ENCODE peak calls at places on chromosomes 12 and 14, in four cellular contexts. O is endothelial cell of umbilical vein, G is suprapubic skin, N is K562. C is an unnamed sample. For H3K27me3, the result is how much of the 10 kb centered on the place peaks cover.

GRCh38 chr14:68585690-68586089 is 207.2 kb downstream of the ZFP36L1 start:
- DNase-seq in O (no peak), G (no peak), N (no peak), C (no peak)

GRCh38 chr12:78566461-78566860 is 298.1 kb upstream of the SYT1 start:
- DNase-seq in O (no peak), G (no peak), N (no peak), C (no peak)

GRCh38 chr14:92987713-92988510 is 65.0 kb downstream of the CHGA start:
- DNase-seq in O (no peak), G (no peak), N (no peak), C (no peak)

GRCh38 chr14:26255213-26255612 is 342.6 kb downstream of the NOVA1 start:
- DNase-seq in O (peak), G (no peak), N (no peak), C (no peak)

GRCh38 chr12:95601626-95602025 is 50.4 kb upstream of the USP44 start:
- DNase-seq in O (no peak), G (no peak), N (no peak), C (no peak)

GRCh38 chr14:64363265-64363840 is 24.8 kb upstream of the MTHFD1 start:
- DNase-seq in O (peak), G (no peak), N (no peak), C (no peak)

GRCh38 chr14:24403294-24404013 is 4.7 kb downstream of the NYNRIN start:
- DNase-seq in O (peak), G (no peak), N (no peak), C (no peak)

GRCh38 chr12:117118838-117119591 is 19.8 kb upstream of the TESC start:
- DNase-seq in O (no peak), G (no peak), N (no peak), C (no peak)

GRCh38 chr14:52068741-52069616 is at the start of gene NID2:
- DNase-seq in O (peak), G (peak), N (peak), C (peak)

GRCh38 chr14:51129130-51129529 is 34.2 kb upstream of the TRIM9 start:
- DNase-seq in O (no peak), G (no peak), N (no peak), C (no peak)

GRCh38 chr12:71183018-71183417 is 25.2 kb upstream of the TSPAN8 start:
- DNase-seq in O (peak), G (no peak), N (no peak), C (no peak)

GRCh38 chr12:118336123-118336522 is 36.6 kb downstream of the TAOK3 start:
- DNase-seq in O (no peak), G (no peak), N (no peak), C (no peak)

GRCh38 chr12:51262758-51263177 is 7.4 kb downstream of the SMAGP start:
- DNase-seq in O (peak), G (peak), N (no peak), C (peak)

GRCh38 chr12:67689339-67689738 is 40.8 kb downstream of the DYRK2 start:
- DNase-seq in O (no peak), G (no peak), N (no peak), C (no peak)

GRCh38 chr12:75481774-75482173 is 1.2 kb downstream of the GLIPR1 start:
- DNase-seq in O (no peak), G (no peak), N (no peak), C (peak)

GRCh38 chr12:3600039-3600720 is 109.2 kb downstream of the PRMT8 start:
- DNase-seq in O (no peak), G (no peak), N (peak), C (no peak)

GRCh38 chr12:1309610-1310009 is 284.8 kb downstream of the FBXL14 start:
- DNase-seq in O (no peak), G (no peak), N (no peak), C (no peak)

GRCh38 chr14:92397140-92397815 is 74.3 kb downstream of the SLC24A4 start:
- DNase-seq in O (no peak), G (no peak), N (no peak), C (no peak)

GRCh38 chr12:93344876-93345275 is 32.8 kb upstream of the NUDT4 start:
- DNase-seq in O (peak), G (no peak), N (no peak), C (no peak)

GRCh38 chr14:82223276-82223675 is 689.6 kb upstream of the SEL1L start:
- DNase-seq in O (no peak), G (no peak), N (no peak), C (no peak)

GRCh38 chr12:84856156-84856900 is 56.3 kb downstream of the SLC6A15 start:
- DNase-seq in O (no peak), G (no peak), N (no peak), C (no peak)

GRCh38 chr14:63666326-63666725 is 24.7 kb upstream of the WDR89 start:
- DNase-seq in O (no peak), G (no peak), N (no peak), C (no peak)

GRCh38 chr12:62763827-62764226 is 171.1 kb downstream of the PPM1H start:
- DNase-seq in O (no peak), G (no peak), N (no peak), C (no peak)

GRCh38 chr12:46489951-46490388 is 117.4 kb upstream of the SLC38A2 start:
- DNase-seq in O (peak), G (no peak), N (no peak), C (no peak)

GRCh38 chr12:46491548-46491947 is 119.0 kb upstream of the SLC38A2 start:
- DNase-seq in O (peak), G (no peak), N (no peak), C (no peak)

GRCh38 chr12:46492471-46493351 is 120.1 kb upstream of the SLC38A2 start:
- DNase-seq in O (peak), G (no peak), N (no peak), C (no peak)

GRCh38 chr12:46493352-46494209 is 121.0 kb upstream of the SLC38A2 start:
- DNase-seq in O (peak), G (no peak), N (no peak), C (no peak)

GRCh38 chr12:46490635-46491034 is 118.1 kb upstream of the SLC38A2 start:
- DNase-seq in O (peak), G (no peak), N (no peak), C (no peak)
- TF ChIP-seq POLR2AphosphoS5 in O (no peak), G (no peak), N (no peak), C (no peak)

GRCh38 chr12:49198431-49199155 is 9.7 kb upstream of the TUBA1A start:
- DNase-seq in O (peak), G (no peak), N (no peak), C (no peak)
- H3K27me3 ChIP-seq in O (under half), G (under half), N (under half), C (under half)

DNA sequence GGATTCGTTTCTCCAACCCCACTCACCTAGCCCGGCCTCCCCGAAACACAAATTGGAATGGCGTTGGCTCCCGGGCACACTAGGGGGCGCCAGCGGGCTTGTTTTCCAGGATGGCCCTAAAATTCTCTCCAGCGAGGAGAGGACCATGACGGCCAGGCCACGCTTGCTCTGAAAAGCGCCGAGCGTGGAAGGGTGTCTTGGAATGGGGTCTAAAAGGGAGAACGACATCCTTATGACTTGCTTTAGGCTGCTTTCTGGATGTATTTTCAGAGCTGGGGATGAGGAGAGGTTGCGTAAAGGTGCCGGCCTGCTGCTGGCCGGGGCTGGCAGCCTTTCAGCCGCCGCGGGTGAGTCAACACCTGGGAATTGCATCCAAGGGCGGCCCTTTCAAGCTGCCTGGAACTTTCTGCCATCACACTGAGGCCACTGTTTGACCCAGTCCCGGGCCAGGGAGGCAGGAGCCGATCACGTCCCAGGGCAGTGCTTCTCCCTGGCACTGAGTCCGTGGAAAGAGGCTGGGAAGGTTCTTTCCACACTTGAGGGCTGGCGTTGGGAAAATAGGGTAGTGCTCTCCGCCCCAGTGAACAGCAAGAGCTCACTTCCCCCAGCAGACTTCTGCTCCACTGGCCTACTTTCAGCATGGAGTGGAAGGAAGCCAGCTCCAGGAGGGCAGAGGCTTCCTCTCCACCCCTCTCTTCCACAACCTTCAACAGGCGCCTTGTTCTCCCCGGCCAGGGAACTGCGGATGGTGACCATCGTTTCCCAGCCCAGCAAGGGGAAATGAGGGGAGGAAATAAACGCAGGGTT is 216.2 kb downstream of the TTC8 start:
- DNase-seq in O (peak), G (peak), N (peak), C (peak)
- TF ChIP-seq POLR2AphosphoS5 in O (peak), G (peak), N (no peak), C (peak)

GRCh38 chr14:99729991-99730875 is 46.1 kb downstream of the CYP46A1 start:
- DNase-seq in O (peak), G (peak), N (peak), C (peak)
- H3K27me3 ChIP-seq in O (under half), G (under half), N (under half), C (under half)

GRCh38 chr14:58565834-58566233 is 71.9 kb upstream of the DACT1 start:
- DNase-seq in O (no peak), G (no peak), N (peak), C (no peak)
- TF ChIP-seq POLR2AphosphoS5 in O (no peak), G (no peak), N (peak), C (no peak)

DNA sequence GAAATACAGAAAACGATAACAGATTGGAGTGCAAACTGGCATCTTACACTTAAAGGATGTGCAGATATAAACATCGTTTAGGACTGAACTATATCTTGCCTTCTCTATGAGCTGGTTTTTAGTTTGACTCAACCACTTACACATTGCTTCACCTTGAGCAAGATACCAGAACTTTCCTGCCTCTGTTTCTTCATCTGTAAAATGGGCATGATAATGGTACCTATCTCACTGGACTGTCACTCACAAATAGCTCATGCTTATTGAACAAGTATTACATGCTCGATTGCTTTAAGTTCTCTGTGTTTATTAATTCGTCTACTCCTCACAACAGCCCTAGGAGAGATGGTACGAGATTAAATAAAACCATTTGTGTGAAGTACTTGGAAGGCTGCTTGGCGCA is 7.7 kb downstream of the FZD10 start:
- DNase-seq in O (no peak), G (no peak), N (no peak), C (no peak)
- H3K27me3 ChIP-seq in O (under half), G (under half), N (under half), C (under half)

GRCh38 chr12:90543393-90543792 is 411.6 kb downstream of the CCER1 start:
- DNase-seq in O (peak), G (no peak), N (no peak), C (no peak)
- TF ChIP-seq POLR2AphosphoS5 in O (peak), G (no peak), N (no peak), C (no peak)

GRCh38 chr12:53935562-53936341 is 2.9 kb upstream of the HOXC13 start:
- DNase-seq in O (no peak), G (no peak), N (no peak), C (no peak)

GRCh38 chr12:53938276-53939140 is at the start of gene HOXC13:
- DNase-seq in O (no peak), G (peak), N (peak), C (no peak)

GRCh38 chr12:53937099-53937498 is 1.5 kb upstream of the HOXC13 start:
- DNase-seq in O (no peak), G (no peak), N (no peak), C (no peak)

GRCh38 chr12:53939141-53940108 is 794 bp downstream of the HOXC13 start:
- DNase-seq in O (no peak), G (no peak), N (no peak), C (no peak)

DNA sequence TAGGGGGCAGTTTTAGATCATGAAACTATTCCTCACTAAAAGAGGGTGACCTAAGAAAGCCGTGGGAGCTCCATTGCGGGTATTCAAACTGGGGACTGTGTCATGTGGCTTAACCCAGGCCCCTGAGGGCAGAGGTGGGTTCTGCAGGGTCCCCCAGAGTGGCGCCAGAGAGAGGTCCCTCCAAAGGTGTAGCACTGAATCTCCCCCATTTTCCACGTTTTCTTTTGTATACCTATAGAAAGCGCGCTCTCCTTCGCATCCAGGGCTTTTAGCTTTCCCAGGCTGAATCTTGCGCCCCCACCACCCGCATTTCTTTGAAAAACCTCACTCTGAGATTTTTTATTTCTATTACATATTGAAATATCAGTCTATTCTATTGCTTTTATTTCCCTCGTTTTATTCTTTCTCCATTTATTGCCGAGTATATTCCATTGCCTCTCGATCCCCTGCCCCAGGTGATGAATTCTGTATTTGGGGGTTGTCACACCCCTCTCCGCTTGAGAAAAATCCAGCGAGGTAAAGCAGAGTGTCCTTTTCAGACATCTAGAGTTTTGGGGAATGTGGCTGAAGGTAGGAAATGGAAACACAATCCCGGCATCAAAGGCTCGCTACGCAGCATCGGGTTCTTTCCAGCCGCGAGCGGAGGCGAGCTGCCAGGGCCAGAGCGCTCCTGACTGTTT is 895 bp upstream of the HOXC13 start:
- DNase-seq in O (no peak), G (no peak), N (no peak), C (no peak)
- H3K27me3 ChIP-seq in O (half or more), G (half or more), N (under half), C (half or more)

DNA sequence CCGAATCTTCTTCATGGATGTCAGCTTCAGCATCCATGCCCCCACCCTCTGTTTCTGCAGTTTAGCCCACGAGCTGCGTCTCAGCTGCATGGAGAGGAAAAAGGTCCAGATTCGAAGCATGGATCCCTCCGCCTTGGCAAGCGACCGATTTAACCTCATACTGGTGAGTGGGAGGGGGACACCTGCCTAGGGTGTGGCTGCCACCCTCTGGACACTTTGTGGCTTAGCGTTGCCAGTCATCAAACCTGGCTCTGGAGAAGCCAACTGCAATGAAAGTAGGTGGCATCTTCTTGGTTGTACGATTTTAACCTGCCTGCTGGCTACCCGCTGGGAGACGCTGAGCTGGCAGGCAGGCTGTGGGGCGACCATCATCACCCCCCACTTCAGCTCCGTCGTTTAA is 16.7 kb downstream of the DCAF4 start:
- DNase-seq in O (no peak), G (no peak), N (no peak), C (no peak)
- TF ChIP-seq POLR2AphosphoS5 in O (no peak), G (no peak), N (no peak), C (no peak)